ENCODE peak calls at places on chromosomes 13 and 19, in four cellular contexts. K is brain microvascular endothelial cell, C is caudate nucleus, U is colonic mucosa. O is an unnamed sample.

GRCh38 chr13:104984296-104984818 is 1551.1 kb downstream of the EFNB2 start:
- DNase-seq in K (peak), U (no peak), C (no peak), O (no peak)

GRCh38 chr19:39878398-39878797 is 32.2 kb upstream of the FBL start:
- DNase-seq in U (no peak), K (no peak), C (no peak), O (no peak)

GRCh38 chr19:10399878-10400277 is 3.5 kb downstream of the CDC37 start:
- DNase-seq in U (no peak), C (no peak), K (no peak), O (no peak)

GRCh38 chr19:10662384-10663251 is 8.5 kb downstream of the ILF3 start:
- DNase-seq in K (peak), U (no peak), C (no peak), O (no peak)

GRCh38 chr13:89490661-89491060 is 1819.5 kb downstream of the SLITRK5 start:
- DNase-seq in K (no peak), C (no peak), U (no peak), O (no peak)

GRCh38 chr19:16541526-16542044 is 652 bp downstream of the CHERP start:
- DNase-seq in U (no peak), K (peak), C (no peak), O (no peak)

GRCh38 chr13:112587359-112587766 is 590 bp downstream of the TUBGCP3 start:
- DNase-seq in C (peak), U (peak), K (peak), O (peak)

GRCh38 chr13:33798023-33798422 is 19.9 kb upstream of the RFC3 start:
- DNase-seq in U (no peak), K (no peak), C (no peak), O (no peak)

GRCh38 chr13:114328034-114328433 is 13.7 kb downstream of the CHAMP1 start:
- DNase-seq in U (no peak), C (no peak), K (no peak), O (no peak)

GRCh38 chr13:52850396-52851152 is 2.1 kb upstream of the PCDH8 start:
- DNase-seq in C (peak), U (peak), K (no peak), O (peak)

GRCh38 chr19:13881231-13881691 is 4.3 kb downstream of the NANOS3 start:
- DNase-seq in C (no peak), K (no peak), U (peak), O (no peak)

GRCh38 chr19:17346109-17346671 is 8.8 kb downstream of the GTPBP3 start:
- DNase-seq in C (peak), K (peak), U (peak), O (peak)

GRCh38 chr13:98429977-98430785 is 146.7 kb downstream of the STK24 start:
- DNase-seq in C (no peak), U (no peak), K (no peak), O (no peak)

GRCh38 chr19:52258426-52258825 is 11.0 kb upstream of the ZNF766 start:
- DNase-seq in K (peak), U (no peak), C (no peak), O (no peak)

DNA sequence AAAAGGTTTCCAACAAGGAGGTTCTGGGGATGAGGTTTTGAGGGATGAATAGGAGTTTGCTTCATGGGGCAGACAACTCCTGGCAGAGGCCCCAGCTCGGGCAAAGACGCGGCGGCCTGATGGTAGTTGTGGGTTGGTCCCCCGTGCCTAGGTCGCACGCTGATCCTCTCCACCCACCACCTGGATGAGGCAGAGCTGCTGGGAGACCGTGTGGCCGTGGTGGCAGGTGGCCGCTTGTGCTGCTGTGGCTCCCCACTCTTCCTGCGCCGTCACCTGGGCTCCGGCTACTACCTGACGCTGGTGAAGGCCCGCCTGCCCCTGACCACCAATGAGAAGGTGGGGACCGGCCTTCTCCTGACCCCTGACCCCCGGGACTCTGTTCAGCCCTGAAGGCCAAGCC is 11.9 kb downstream of the ABCA7 start:
- DNase-seq in U (no peak), C (no peak), K (no peak), O (no peak)
- H3K27ac ChIP-seq in U (no peak), C (no peak), K (no peak), O (no peak)

GRCh38 chr13:73076013-73076412 is 17.2 kb downstream of the KLF5 start:
- DNase-seq in K (no peak), U (no peak), C (no peak), O (no peak)
- H3K27ac ChIP-seq in K (no peak), U (peak), C (no peak), O (no peak)

DNA sequence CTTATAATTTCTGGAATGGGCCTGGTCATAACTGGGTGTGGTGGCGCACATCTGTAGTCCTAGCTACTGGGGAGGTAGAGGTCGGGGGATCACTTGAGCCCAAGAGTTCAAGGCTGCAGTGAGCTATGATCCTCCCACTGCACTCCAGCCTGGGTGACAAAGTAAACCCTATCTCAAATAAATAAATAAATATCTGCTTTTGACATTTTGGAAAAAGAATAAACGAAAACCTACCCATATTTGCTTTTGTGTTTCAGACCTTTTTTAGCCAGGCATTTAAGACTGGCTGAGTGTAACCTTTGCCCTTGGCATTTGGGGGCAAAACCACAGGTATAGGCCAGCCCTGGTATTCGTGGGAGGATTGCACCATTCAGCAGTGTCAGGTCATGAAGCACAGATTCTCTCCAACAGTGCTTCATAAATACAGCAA is 14.8 kb upstream of the RCBTB2 start:
- DNase-seq in C (no peak), K (no peak), U (no peak), O (no peak)
- H3K27ac ChIP-seq in C (no peak), K (no peak), U (no peak), O (no peak)

DNA sequence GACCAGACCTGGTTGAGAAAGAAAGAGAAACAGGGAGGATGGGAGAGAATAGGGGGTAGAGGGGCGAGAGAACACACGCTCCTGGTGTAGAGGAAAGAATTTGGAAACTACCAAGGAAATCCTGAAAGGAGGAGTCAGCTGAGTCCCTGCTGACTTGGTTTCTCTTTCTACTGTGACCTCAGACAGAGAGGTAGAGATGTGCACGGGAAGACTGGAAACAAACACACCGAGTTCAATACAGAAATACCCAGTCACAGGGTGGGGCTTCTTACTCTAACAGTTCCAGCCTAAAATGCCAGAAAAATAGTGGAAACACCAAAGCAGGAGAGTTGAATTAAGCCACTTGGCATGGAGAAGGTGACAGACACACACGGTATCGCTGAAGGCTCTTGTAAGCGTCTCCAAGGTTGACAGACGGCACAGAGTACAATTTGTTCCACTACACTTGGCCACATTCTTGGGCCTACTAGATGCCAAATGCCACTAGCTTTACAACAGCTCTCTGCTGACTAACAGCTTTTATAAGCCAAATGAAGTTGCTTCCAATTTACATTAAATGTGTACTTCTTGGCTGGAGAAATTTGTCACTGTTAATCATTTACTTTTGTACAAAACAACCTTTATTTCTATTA is 28.0 kb downstream of the LATS2 start:
- DNase-seq in U (no peak), C (no peak), K (no peak), O (no peak)
- H3K27ac ChIP-seq in U (no peak), C (peak), K (peak), O (no peak)

GRCh38 chr13:66618702-66619101 is 611.4 kb downstream of the PCDH9 start:
- DNase-seq in K (no peak), U (no peak), C (no peak), O (no peak)
- H3K27ac ChIP-seq in K (no peak), U (no peak), C (no peak), O (no peak)

DNA sequence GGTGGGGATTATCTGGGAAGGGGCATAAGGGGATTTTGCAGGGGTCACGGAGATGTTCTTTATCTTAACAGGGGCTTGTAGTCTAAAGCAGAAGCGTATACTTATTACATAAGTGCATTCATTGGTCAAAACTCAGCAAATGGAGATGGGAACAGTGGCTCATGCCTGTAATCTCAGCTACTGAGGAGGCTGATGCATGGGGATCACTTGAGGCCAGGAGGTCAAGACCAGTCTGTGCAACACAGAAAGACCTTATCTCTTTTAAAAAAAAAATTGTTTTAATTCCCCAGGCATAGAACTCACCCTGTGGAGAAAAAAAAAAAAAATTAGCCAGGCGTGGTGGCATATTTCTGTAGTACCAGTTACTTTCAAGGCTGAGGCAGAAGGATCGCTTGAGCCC is 18.9 kb downstream of the FAM187B start:
- DNase-seq in K (no peak), C (no peak), U (peak), O (no peak)
- H3K27ac ChIP-seq in K (no peak), C (no peak), U (no peak), O (no peak)

O was measured in substantia nigra.